ENCODE peak calls at places on chromosome 17, in nine cellular contexts. G, U, S, F, N, K, P, Z and A are unnamed samples.

GRCh38 chr17:3959921-3960601 is 4.2 kb downstream of the ATP2A3 start:
- DNase-seq in P (no peak), K (no peak), N (no peak), F (no peak), Z (no peak), G (no peak), U (no peak), S (no peak), A (no peak)

GRCh38 chr17:42814633-42815399 is 9.3 kb downstream of the BECN1 start:
- DNase-seq in U (no peak), G (no peak), S (peak), P (no peak), F (no peak), N (no peak), Z (peak), K (no peak), A (no peak)

GRCh38 chr17:5780476-5780875 is 196.2 kb upstream of the NLRP1 start:
- DNase-seq in G (no peak), Z (peak), P (no peak), N (no peak), K (no peak), F (no peak), S (peak), U (peak), A (no peak)

GRCh38 chr17:34451313-34451712 is 88.3 kb upstream of the CCL1 start:
- DNase-seq in P (no peak), U (no peak), S (no peak), K (no peak), F (no peak), Z (peak), N (no peak), G (no peak), A (no peak)

GRCh38 chr17:13425390-13425789 is 176.3 kb downstream of the HS3ST3A1 start:
- DNase-seq in N (no peak), S (no peak), F (no peak), P (no peak), K (no peak), U (no peak), G (no peak), Z (no peak), A (no peak)

GRCh38 chr17:58587713-58588117 is 73.3 kb upstream of the MTMR4 start:
- DNase-seq in U (peak), K (peak), N (peak), Z (peak), F (peak), S (peak), G (peak), P (peak), A (peak)

GRCh38 chr17:77165577-77165976 is 24.8 kb downstream of the SEC14L1 start:
- DNase-seq in S (no peak), U (no peak), P (no peak), Z (no peak), F (no peak), K (no peak), N (no peak), G (no peak), A (no peak)

GRCh38 chr17:42720996-42721583 is 23.8 kb downstream of the EZH1 start:
- DNase-seq in U (peak), Z (peak), P (no peak), S (peak), F (no peak), G (no peak), N (peak), K (no peak), A (peak)

GRCh38 chr17:49156256-49156655 is 23.7 kb downstream of the B4GALNT2 start:
- DNase-seq in K (no peak), N (no peak), U (no peak), S (no peak), F (no peak), P (no peak), G (no peak), Z (no peak), A (no peak)

GRCh38 chr17:65990593-65990992 is 201.3 kb downstream of the CEP112 start:
- DNase-seq in P (no peak), N (no peak), U (no peak), K (no peak), S (no peak), Z (no peak), G (no peak), F (no peak), A (no peak)

GRCh38 chr17:36928450-36929125 is 8.7 kb upstream of the LHX1 start:
- DNase-seq in U (no peak), S (no peak), N (no peak), P (no peak), Z (no peak), F (no peak), G (no peak), K (no peak), A (no peak)

GRCh38 chr17:62672957-62673356 is 45.5 kb downstream of the MRC2 start:
- DNase-seq in N (no peak), K (no peak), S (no peak), U (no peak), G (no peak), Z (no peak), F (peak), P (no peak), A (no peak)

GRCh38 chr17:143785-144281 is 6.5 kb downstream of the SCGB1C2 start:
- DNase-seq in U (peak), G (peak), P (peak), Z (peak), F (peak), K (peak), N (peak), S (peak), A (peak)

GRCh38 chr17:252456-252855 is 71.0 kb upstream of the DOC2B start:
- DNase-seq in G (no peak), U (no peak), P (no peak), S (no peak), F (peak), K (no peak), Z (no peak), N (no peak), A (no peak)

GRCh38 chr17:80927791-80928216 is 63.8 kb upstream of the CHMP6 start:
- DNase-seq in Z (no peak), N (no peak), S (no peak), U (no peak), P (no peak), G (no peak), F (peak), K (no peak), A (no peak)

GRCh38 chr17:41919165-41919817 is 540 bp upstream of the ACLY start:
- DNase-seq in P (peak), S (peak), Z (no peak), N (peak), F (peak), G (no peak), K (no peak), U (no peak), A (no peak)

GRCh38 chr17:73021771-73022170 is 70.7 kb downstream of the SLC39A11 start:
- DNase-seq in P (no peak), G (no peak), Z (no peak), U (no peak), F (no peak), S (no peak), K (no peak), N (no peak), A (no peak)

GRCh38 chr17:17206149-17206912 is at the start of gene PLD6:
- DNase-seq in U (peak), K (peak), G (peak), S (peak), Z (peak), F (peak), N (peak), P (peak), A (peak)

GRCh38 chr17:17208013-17208412 is 1.9 kb upstream of the PLD6 start:
- DNase-seq in Z (no peak), K (no peak), G (no peak), S (no peak), F (no peak), N (no peak), U (no peak), P (no peak), A (no peak)

GRCh38 chr17:17204635-17205231 is 1.4 kb downstream of the PLD6 start:
- DNase-seq in F (no peak), G (no peak), Z (no peak), K (no peak), U (peak), S (no peak), N (no peak), P (no peak), A (no peak)

GRCh38 chr17:17205368-17206148 is 575 bp downstream of the PLD6 start:
- DNase-seq in F (peak), S (peak), K (peak), U (peak), Z (peak), N (peak), G (peak), P (peak), A (peak)

GRCh38 chr17:17206913-17207368 is 808 bp upstream of the PLD6 start:
- DNase-seq in F (no peak), U (no peak), Z (peak), S (no peak), G (no peak), K (no peak), N (no peak), P (no peak), A (no peak)
- H3K4me3 ChIP-seq in F (no peak), U (no peak), Z (no peak), S (peak), G (no peak), K (no peak), N (peak), P (peak), A (no peak)

GRCh38 chr17:78677303-78678219 is 100.4 kb upstream of the DNAH17 start:
- DNase-seq in S (no peak), Z (no peak), U (no peak), K (no peak), G (peak), P (no peak), F (no peak), N (no peak), A (no peak)

GRCh38 chr17:78680436-78680835 is 101.6 kb downstream of the CYTH1 start:
- DNase-seq in P (no peak), N (no peak), K (no peak), Z (no peak), S (no peak), U (no peak), G (no peak), F (no peak), A (no peak)

GRCh38 chr17:78678220-78678554 is 101.0 kb upstream of the DNAH17 start:
- DNase-seq in N (no peak), U (no peak), P (no peak), F (no peak), G (peak), S (no peak), K (no peak), Z (no peak), A (no peak)

GRCh38 chr17:78678711-78679110 is 101.5 kb upstream of the DNAH17 start:
- DNase-seq in P (no peak), Z (no peak), G (no peak), U (no peak), S (no peak), F (no peak), N (no peak), K (no peak), A (no peak)

GRCh38 chr17:78679495-78680395 is 102.3 kb downstream of the CYTH1 start:
- DNase-seq in N (no peak), U (no peak), P (no peak), F (no peak), S (no peak), Z (no peak), G (no peak), K (no peak), A (no peak)
- H3K4me3 ChIP-seq in N (no peak), U (no peak), P (no peak), F (no peak), S (no peak), Z (no peak), G (no peak), K (no peak), A (no peak)

GRCh38 chr17:67433248-67433924 is 56.3 kb downstream of the PITPNC1 start:
- DNase-seq in N (no peak), P (no peak), F (no peak), K (no peak), Z (no peak), G (no peak), S (no peak), U (no peak), A (no peak)

GRCh38 chr17:67434061-67434525 is 57.0 kb downstream of the PITPNC1 start:
- DNase-seq in P (no peak), G (no peak), F (no peak), N (no peak), S (no peak), Z (no peak), U (no peak), K (peak), A (no peak)

GRCh38 chr17:67438669-67439068 is 61.6 kb downstream of the PITPNC1 start:
- DNase-seq in G (no peak), Z (no peak), K (no peak), S (no peak), U (no peak), P (no peak), N (no peak), F (no peak), A (peak)

GRCh38 chr17:67431210-67432015 is 54.3 kb downstream of the PITPNC1 start:
- DNase-seq in Z (peak), S (peak), G (no peak), K (no peak), P (no peak), N (no peak), F (no peak), U (peak), A (no peak)

DNA sequence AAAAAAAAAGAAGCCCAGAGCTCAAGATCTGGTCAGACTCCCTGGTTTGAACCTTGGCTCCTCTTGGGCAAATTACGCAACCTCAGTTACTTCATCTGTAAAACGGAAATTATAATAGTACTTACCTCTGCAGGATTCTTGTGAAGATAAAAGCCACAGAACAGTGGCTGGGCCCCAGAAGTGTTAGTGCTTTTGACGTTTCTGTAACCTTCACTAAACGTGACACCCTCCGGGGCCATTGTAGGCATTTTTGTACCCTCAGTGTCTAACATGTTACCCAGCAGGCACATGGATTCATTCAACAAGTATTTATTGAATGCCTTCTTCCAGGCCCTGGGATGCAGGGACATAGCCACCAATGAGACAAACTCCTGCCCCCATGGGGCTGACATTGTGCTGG is 58.0 kb downstream of the PITPNC1 start:
- DNase-seq in P (no peak), S (peak), G (no peak), U (no peak), F (no peak), N (no peak), Z (peak), K (peak), A (no peak)
- H3K4me3 ChIP-seq in P (no peak), S (no peak), G (no peak), U (no peak), F (no peak), N (no peak), Z (no peak), K (no peak), A (no peak)

DNA sequence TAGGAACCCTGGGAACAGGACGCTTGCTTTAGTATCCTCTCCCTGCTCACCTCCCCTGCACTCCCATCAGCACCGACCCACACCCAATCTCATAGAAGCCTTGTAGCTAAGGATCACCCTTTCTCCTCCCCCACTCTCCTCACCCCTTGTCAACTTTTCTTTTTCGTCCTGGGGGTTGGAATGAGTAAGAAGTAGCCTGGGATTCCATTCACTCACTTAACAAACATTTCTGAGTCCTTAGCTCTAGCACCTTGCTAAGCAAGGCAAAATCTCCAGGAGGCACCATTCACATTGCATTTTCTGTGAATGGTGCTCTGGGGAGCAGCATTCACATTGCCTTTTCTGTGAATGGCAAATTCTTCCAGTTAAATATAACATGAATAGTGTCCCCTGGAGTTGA is 1.1 kb upstream of the PGAP3 start:
- DNase-seq in U (no peak), N (no peak), S (no peak), P (no peak), G (no peak), F (no peak), Z (no peak), K (no peak), A (no peak)
- H3K4me3 ChIP-seq in U (peak), N (peak), S (peak), P (no peak), G (peak), F (peak), Z (peak), K (no peak), A (peak)